ENCODE peak calls at places on chromosomes 4 and X, in nine cellular contexts. A is stimulated activated CD4-positive, alpha-beta T cell treated with anti-CD3 and anti-CD28 coated beads, Interleukin-2, amount 100 ng/mL, for 48 hours; W is COR-L47; X is amniotic stem cell; M is EL; L is activated B cell treated with CpG ODN at 0.5 μM for 24 hours; S is SHP77; C is KBM-7; R is body of pancreas. H is an unnamed sample.

GRCh38 chr4:29081230-29081955 is 1638.8 kb upstream of the PCDH7 start:
- DNase-seq in C (no peak), M (peak; percentile 20), R (no peak), W (peak; percentile 12), X (no peak), A (no peak), L (no peak), S (peak; percentile 9), H (no peak)

GRCh38 chr4:17690898-17691297 is 76.5 kb downstream of the MED28 start:
- DNase-seq in C (no peak), S (no peak), M (no peak), W (no peak), A (no peak), R (no peak), X (no peak), L (no peak), H (no peak)

GRCh38 chr4:85774000-85774399 is 299.1 kb downstream of the ARHGAP24 start:
- DNase-seq in L (no peak), C (no peak), M (no peak), S (no peak), W (no peak), X (no peak), A (no peak), R (no peak), H (no peak)

GRCh38 chr4:175456131-175456530 is 355.9 kb downstream of the GPM6A start:
- DNase-seq in L (no peak), A (no peak), C (no peak), R (no peak), W (no peak), X (no peak), M (no peak), S (no peak), H (no peak)

GRCh38 chr4:156889616-156890594 is 81.7 kb downstream of the PDGFC start:
- DNase-seq in L (no peak), R (peak; percentile 8), W (no peak), X (no peak), S (no peak), A (no peak), C (no peak), M (peak; percentile 21), H (peak; percentile 31)

GRCh38 chr4:183729430-183730328 is 70.6 kb downstream of the TRAPPC11 start:
- DNase-seq in W (no peak), A (no peak), X (no peak), R (no peak), M (peak; percentile 54), C (no peak), L (no peak), S (no peak), H (no peak)

GRCh38 chrX:46882266-46882665 is 30.0 kb upstream of the JADE3 start:
- DNase-seq in C (no peak), L (no peak), X (no peak), S (no peak), R (no peak), W (no peak), A (no peak), M (no peak), H (no peak)

GRCh38 chr4:48979897-48980579 is 6.0 kb upstream of the CWH43 start:
- DNase-seq in L (no peak), C (no peak), A (no peak), S (no peak), M (no peak), R (no peak), W (no peak), X (no peak), H (no peak)

GRCh38 chrX:154539077-154539476 is 7.6 kb downstream of the G6PD start:
- DNase-seq in L (no peak), S (no peak), A (no peak), R (no peak), C (no peak), M (no peak), X (no peak), W (no peak), H (peak; percentile 70)

GRCh38 chr4:39941682-39942217 is 36.0 kb downstream of the PDS5A start:
- DNase-seq in L (no peak), A (no peak), C (no peak), X (no peak), S (no peak), W (no peak), R (no peak), M (no peak), H (no peak)

GRCh38 chr4:40165931-40166330 is 30.9 kb upstream of the RHOH start:
- DNase-seq in W (no peak), L (no peak), R (no peak), X (no peak), M (no peak), A (no peak), C (no peak), S (no peak), H (no peak)

GRCh38 chr4:3703677-3704521 is 62.3 kb upstream of the ADRA2C start:
- DNase-seq in A (no peak), L (no peak), R (no peak), W (peak; percentile 56), S (no peak), X (no peak), M (no peak), C (no peak), H (no peak)

GRCh38 chr4:58723954-58724353 is 1613.8 kb upstream of the IGFBP7 start:
- DNase-seq in S (no peak), C (no peak), A (no peak), W (no peak), M (no peak), L (no peak), X (no peak), R (no peak), H (no peak)

GRCh38 chrX:45771560-45772340 is 571.1 kb upstream of the DIPK2B start:
- DNase-seq in C (peak; percentile 60), S (no peak), M (peak; percentile 77), R (no peak), L (no peak), X (peak; percentile 17), A (no peak), W (no peak), H (no peak)

GRCh38 chr4:140109626-140110213 is 44.3 kb downstream of the MAML3 start:
- DNase-seq in W (peak; percentile 20), L (no peak), S (peak; percentile 32), C (no peak), A (no peak), R (no peak), X (no peak), M (no peak), H (no peak)

GRCh38 chr4:8552024-8552423 is 28.2 kb upstream of the GPR78 start:
- DNase-seq in M (no peak), L (no peak), X (no peak), A (no peak), C (no peak), W (no peak), S (no peak), R (no peak), H (no peak)

GRCh38 chr4:159219862-159220261 is 117.0 kb downstream of the RAPGEF2 start:
- DNase-seq in W (no peak), S (no peak), A (no peak), C (no peak), L (no peak), M (no peak), R (no peak), X (no peak), H (no peak)

GRCh38 chr4:17613761-17614415 is 553 bp upstream of the MED28 start:
- DNase-seq in R (peak; percentile 29), C (no peak), A (no peak), W (peak; percentile 29), M (peak; percentile 88), X (peak; percentile 75), S (no peak), L (peak; percentile 20), H (peak; percentile 3)

GRCh38 chr4:167956676-167957075 is 135.7 kb upstream of the ANXA10 start:
- DNase-seq in X (no peak), S (no peak), L (no peak), W (no peak), M (peak; percentile 41), C (no peak), R (no peak), A (no peak), H (no peak)

H was measured in thyroid gland.